ENCODE peak calls at places on chromosome 13, in four cellular contexts. I is stomach, S is heart right ventricle, D is PC-9. O is an unnamed sample.

GRCh38 chr13:41610426-41610825 is 153.1 kb downstream of the RGCC start:
- DNase-seq in I (peak; percentile 27), S (peak; percentile 45), D (peak; percentile 91), O (peak; percentile 60)

GRCh38 chr13:111115841-111116500 is 861 bp downstream of the ARHGEF7 start:
- DNase-seq in I (no peak), S (peak; percentile 78), D (no peak), O (peak; percentile 95)

GRCh38 chr13:99600318-99600717 is 99.0 kb downstream of the TM9SF2 start:
- DNase-seq in I (no peak), S (no peak), D (no peak), O (no peak)

GRCh38 chr13:48110132-48110868 is 15.4 kb upstream of the MED4 start:
- DNase-seq in I (no peak), S (no peak), D (no peak), O (no peak)

GRCh38 chr13:36323951-36324566 is 22.1 kb downstream of the SPART start:
- DNase-seq in I (no peak), S (no peak), D (no peak), O (peak; percentile 85)

GRCh38 chr13:105262579-105262978 is 1272.9 kb downstream of the EFNB2 start:
- DNase-seq in I (no peak), S (no peak), D (no peak), O (no peak)

GRCh38 chr13:98930014-98930625 is 47.7 kb downstream of the DOCK9 start:
- DNase-seq in I (no peak), S (no peak), D (peak; percentile 9), O (no peak)

GRCh38 chr13:79434578-79434977 is 28.5 kb upstream of the RBM26 start:
- DNase-seq in I (no peak), S (no peak), D (no peak), O (no peak)

GRCh38 chr13:21458457-21458815 is 667 bp downstream of the ZDHHC20 start:
- DNase-seq in I (peak; percentile 71), S (peak; percentile 23), D (peak; percentile 64), O (no peak)

GRCh38 chr13:46615888-46616531 is 63.0 kb downstream of the LRCH1 start:
- DNase-seq in I (no peak), S (no peak), D (no peak), O (peak; percentile 59)

GRCh38 chr13:113654591-113655357 is 3.2 kb downstream of the ATP4B start:
- DNase-seq in I (peak; percentile 22), S (no peak), D (no peak), O (no peak)

GRCh38 chr13:98890186-98890585 is 87.7 kb downstream of the DOCK9 start:
- DNase-seq in I (no peak), S (no peak), D (peak; percentile 52), O (no peak)

GRCh38 chr13:25300861-25301346 is 521 bp upstream of the NUP58 start:
- DNase-seq in I (no peak), S (peak; percentile 38), D (no peak), O (no peak)

GRCh38 chr13:100506600-100507422 is 81.8 kb downstream of the GGACT start:
- DNase-seq in I (no peak), S (no peak), D (no peak), O (no peak)

GRCh38 chr13:42990147-42990990 is 1.7 kb downstream of the EPSTI1 start:
- DNase-seq in I (no peak), S (no peak), D (no peak), O (no peak)

GRCh38 chr13:83883061-83883523 is 818 bp upstream of the SLITRK1 start:
- DNase-seq in I (no peak), S (no peak), D (no peak), O (no peak)

GRCh38 chr13:95740921-95741320 is 64.0 kb downstream of the DNAJC3 start:
- DNase-seq in I (no peak), S (no peak), D (no peak), O (no peak)

GRCh38 chr13:79290595-79291244 is 115.3 kb downstream of the RBM26 start:
- DNase-seq in I (peak; percentile 31), S (no peak), D (no peak), O (no peak)

GRCh38 chr13:98909016-98909415 is 68.8 kb downstream of the DOCK9 start:
- DNase-seq in I (no peak), S (no peak), D (peak; percentile 54), O (peak; percentile 73)

GRCh38 chr13:76758257-76758656 is 127.9 kb downstream of the KCTD12 start:
- DNase-seq in I (no peak), S (no peak), D (no peak), O (no peak)

GRCh38 chr13:100098445-100099116 is 9.7 kb downstream of the PCCA start:
- DNase-seq in I (no peak), S (no peak), D (no peak), O (peak; percentile 58)

GRCh38 chr13:45500492-45501174 is 35.9 kb downstream of the COG3 start:
- DNase-seq in I (no peak), S (no peak), D (peak; percentile 80), O (peak; percentile 92)

GRCh38 chr13:36904219-36904618 is 15.8 kb downstream of the SMAD9 start:
- DNase-seq in I (no peak), S (no peak), D (no peak), O (no peak)

GRCh38 chr13:99984463-99985242 is 3.1 kb downstream of the ZIC2 start:
- DNase-seq in I (no peak), S (no peak), D (no peak), O (peak; percentile 74)

GRCh38 chr13:34035676-34036325 is 217.9 kb downstream of the RFC3 start:
- DNase-seq in I (no peak), S (no peak), D (peak; percentile 41), O (peak; percentile 37)

GRCh38 chr13:61286148-61286745 is 129.4 kb downstream of the PCDH20 start:
- DNase-seq in I (peak; percentile 27), S (no peak), D (no peak), O (no peak)

GRCh38 chr13:110520431-110521295 is 40.9 kb downstream of the RAB20 start:
- DNase-seq in I (peak; percentile 68), S (peak; percentile 75), D (no peak), O (no peak)

GRCh38 chr13:30125422-30126073 is 181.8 kb downstream of the KATNAL1 start:
- DNase-seq in I (peak; percentile 58), S (no peak), D (peak; percentile 80), O (peak; percentile 18)

GRCh38 chr13:99436686-99437416 is 64.4 kb upstream of the TM9SF2 start:
- DNase-seq in I (peak; percentile 91), S (peak; percentile 85), D (peak; percentile 73), O (peak; percentile 100)

GRCh38 chr13:59112375-59112774 is 1051.4 kb downstream of the DIAPH3 start:
- DNase-seq in I (no peak), S (peak; percentile 26), D (no peak), O (peak; percentile 87)

GRCh38 chr13:49240017-49240416 is 7.7 kb upstream of the CDADC1 start:
- DNase-seq in I (no peak), S (no peak), D (no peak), O (no peak)

GRCh38 chr13:42377640-42378382 is 105.9 kb downstream of the AKAP11 start:
- DNase-seq in I (no peak), S (no peak), D (no peak), O (no peak)

GRCh38 chr13:41621716-41622508 is 164.6 kb downstream of the RGCC start:
- DNase-seq in I (no peak), S (no peak), D (no peak), O (no peak)

GRCh38 chr13:29936051-29936813 is 85.8 kb upstream of the UBL3 start:
- DNase-seq in I (no peak), S (no peak), D (peak; percentile 24), O (no peak)

GRCh38 chr13:36431204-36432105 is 840 bp upstream of the CCNA1 start:
- DNase-seq in I (no peak), S (no peak), D (no peak), O (no peak)

GRCh38 chr13:67184247-67184646 is 45.9 kb downstream of the PCDH9 start:
- DNase-seq in I (no peak), S (no peak), D (no peak), O (no peak)

GRCh38 chr13:105165449-105166125 is 1369.9 kb downstream of the EFNB2 start:
- DNase-seq in I (no peak), S (no peak), D (no peak), O (no peak)

GRCh38 chr13:51999525-51999924 is 11.7 kb downstream of the ATP7B start:
- DNase-seq in I (peak; percentile 85), S (peak; percentile 81), D (no peak), O (no peak)
- H3K4me1 ChIP-seq in I (peaks cover 44% of the 10 kb centered on the region), S (peaks cover 4% of the 10 kb centered on the region), D (peaks cover 20% of the 10 kb centered on the region), O (no peaks in the 10 kb centered on the region)

GRCh38 chr13:97226013-97226412 is 3.9 kb downstream of the MBNL2 start:
- DNase-seq in I (no peak), S (no peak), D (peak; percentile 47), O (no peak)
- H3K4me1 ChIP-seq in I (peaks cover 47% of the 10 kb centered on the region), S (peaks cover 16% of the 10 kb centered on the region), D (peaks cover 50% of the 10 kb centered on the region), O (peaks cover 35% of the 10 kb centered on the region)

DNA sequence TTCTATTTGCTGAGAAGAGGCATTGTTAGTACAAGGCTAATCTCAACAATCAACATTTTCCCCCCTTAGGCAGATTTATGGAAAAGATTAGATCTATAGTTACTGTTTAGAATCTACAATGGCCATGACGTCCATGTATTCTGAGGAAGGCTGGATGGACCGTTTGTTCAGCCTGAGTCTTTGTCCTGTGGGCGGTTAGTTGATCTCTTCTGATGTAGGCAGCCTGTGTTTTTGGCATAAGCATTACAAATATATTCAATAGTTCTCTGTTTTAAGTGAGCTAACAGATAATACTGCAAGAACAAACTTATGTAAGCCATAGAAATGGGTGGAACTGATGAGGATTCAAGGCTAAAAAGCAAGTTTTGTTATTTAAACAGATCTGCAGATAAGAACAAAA is 48.4 kb downstream of the FAM124A start:
- DNase-seq in I (no peak), S (no peak), D (no peak), O (no peak)
- H3K4me1 ChIP-seq in I (no peaks in the 10 kb centered on the region), S (no peaks in the 10 kb centered on the region), D (no peaks in the 10 kb centered on the region), O (peaks cover 4% of the 10 kb centered on the region)

GRCh38 chr13:32426191-32426980 is 1.5 kb downstream of the N4BP2L1 start:
- DNase-seq in I (no peak), S (no peak), D (no peak), O (peak; percentile 5)
- H3K4me1 ChIP-seq in I (peaks cover 14% of the 10 kb centered on the region), S (no peaks in the 10 kb centered on the region), D (peaks cover 15% of the 10 kb centered on the region), O (peaks cover 12% of the 10 kb centered on the region)